ENCODE peak calls at places on chromosomes 12 and 14, in seven cellular contexts. P, I, V, K, D, L and Y are unnamed samples.

GRCh38 chr14:22505751-22506710 is 83.0 kb downstream of the DAD1 start:
- DNase-seq in K (no peak), L (no peak), V (no peak), I (no peak), P (no peak), D (no peak), Y (no peak)

GRCh38 chr12:49956663-49957569 is 4.8 kb upstream of the AQP5 start:
- DNase-seq in V (no peak), D (no peak), P (no peak), L (no peak), K (no peak), I (no peak), Y (no peak)

GRCh38 chr12:25959069-25959961 is 833 bp downstream of the RASSF8 start:
- DNase-seq in P (no peak), D (peak), I (peak), V (no peak), K (peak), L (peak), Y (no peak)

GRCh38 chr12:72485017-72485701 is 213.0 kb downstream of the TRHDE start:
- DNase-seq in P (no peak), L (no peak), D (no peak), K (no peak), V (no peak), I (no peak), Y (no peak)

GRCh38 chr12:117202556-117202955 is 12.3 kb upstream of the FBXO21 start:
- DNase-seq in K (no peak), V (no peak), L (no peak), D (no peak), I (no peak), P (no peak), Y (no peak)

GRCh38 chr14:68958553-68958952 is 20.5 kb downstream of the ACTN1 start:
- DNase-seq in D (peak), I (no peak), K (no peak), L (no peak), V (no peak), P (no peak), Y (no peak)

GRCh38 chr12:112463478-112463877 is 44.7 kb downstream of the PTPN11 start:
- DNase-seq in P (no peak), I (no peak), V (peak), K (no peak), L (no peak), D (no peak), Y (no peak)

GRCh38 chr12:46430340-46430948 is 57.9 kb upstream of the SLC38A2 start:
- DNase-seq in D (peak), K (no peak), P (peak), L (no peak), I (no peak), V (no peak), Y (no peak)

GRCh38 chr12:74381968-74382367 is 155.7 kb upstream of the ATXN7L3B start:
- DNase-seq in K (no peak), V (no peak), I (no peak), D (no peak), P (no peak), L (no peak), Y (peak)

GRCh38 chr14:24314377-24315193 is 3.3 kb downstream of the LTB4R start:
- DNase-seq in I (no peak), V (peak), L (no peak), D (no peak), K (no peak), P (no peak), Y (no peak)

GRCh38 chr14:51855234-51855633 is 5.2 kb upstream of the GNG2 start:
- DNase-seq in L (no peak), I (no peak), K (no peak), V (no peak), P (no peak), D (no peak), Y (no peak)

GRCh38 chr12:69284131-69284530 is 44.8 kb downstream of the CPSF6 start:
- DNase-seq in I (peak), V (peak), P (no peak), K (peak), D (peak), L (peak), Y (no peak)

GRCh38 chr14:91373591-91374245 is 43.9 kb downstream of the CCDC88C start:
- DNase-seq in V (no peak), K (peak), P (no peak), D (peak), L (peak), I (no peak), Y (no peak)

GRCh38 chr12:106058256-106059182 is 80.2 kb downstream of the NUAK1 start:
- DNase-seq in D (no peak), V (no peak), P (no peak), I (no peak), K (no peak), L (no peak), Y (no peak)

GRCh38 chr14:104322531-104323466 is 184.4 kb downstream of the KIF26A start:
- DNase-seq in P (no peak), L (no peak), V (no peak), I (peak), K (no peak), D (no peak), Y (no peak)

GRCh38 chr14:38336298-38336697 is 80.4 kb upstream of the CLEC14A start:
- DNase-seq in I (no peak), D (peak), V (no peak), L (no peak), K (no peak), P (no peak), Y (no peak)

GRCh38 chr12:70248916-70249315 is 5.7 kb downstream of the CNOT2 start:
- DNase-seq in L (no peak), D (no peak), V (no peak), P (no peak), I (no peak), K (no peak), Y (no peak)

GRCh38 chr12:64077922-64078321 is 144.2 kb downstream of the KICS2 start:
- DNase-seq in L (no peak), I (no peak), D (peak), K (no peak), P (no peak), V (no peak), Y (no peak)

GRCh38 chr12:107448198-107448597 is 237.4 kb upstream of the PWP1 start:
- DNase-seq in L (no peak), K (peak), V (no peak), I (no peak), P (no peak), D (no peak), Y (no peak)

GRCh38 chr14:104805326-104805678 is 4.4 kb downstream of the ZBTB42 start:
- DNase-seq in K (peak), I (peak), P (no peak), L (no peak), D (no peak), V (no peak), Y (no peak)

GRCh38 chr14:31025335-31026075 is at the start of gene AP4S1:
- DNase-seq in I (peak), P (no peak), V (peak), D (peak), K (peak), L (peak), Y (no peak)

GRCh38 chr12:54411398-54412241 is 7.4 kb downstream of the ITGA5 start:
- DNase-seq in V (peak), P (peak), K (no peak), L (no peak), I (peak), D (peak), Y (no peak)

GRCh38 chr14:76936483-76936882 is 92.0 kb downstream of the IRF2BPL start:
- DNase-seq in K (no peak), L (no peak), I (no peak), D (no peak), V (no peak), P (no peak), Y (no peak)

GRCh38 chr14:50773632-50774541 is 57.1 kb downstream of the NIN start:
- DNase-seq in D (peak), L (no peak), I (peak), V (peak), K (peak), P (peak), Y (no peak)

GRCh38 chr12:100953677-100954076 is 159.1 kb downstream of the ANO4 start:
- DNase-seq in I (no peak), L (no peak), P (no peak), D (no peak), V (no peak), K (no peak), Y (no peak)

GRCh38 chr12:113684053-113684907 is 212.6 kb upstream of the LHX5 start:
- DNase-seq in L (no peak), D (no peak), P (no peak), K (peak), V (no peak), I (no peak), Y (no peak)

GRCh38 chr14:31408421-31408820 is 11.9 kb downstream of the HEATR5A start:
- DNase-seq in I (no peak), V (no peak), P (no peak), L (no peak), K (no peak), D (no peak), Y (no peak)

GRCh38 chr14:88599761-88600439 is 37.1 kb downstream of the ZC3H14 start:
- DNase-seq in V (no peak), I (no peak), L (peak), K (no peak), D (no peak), P (no peak), Y (no peak)

GRCh38 chr12:48937170-48937569 is 11.9 kb upstream of the FKBP11 start:
- DNase-seq in V (no peak), K (no peak), D (no peak), I (no peak), L (no peak), P (no peak), Y (no peak)

GRCh38 chr14:69355955-69356321 is 42.2 kb downstream of the ERH start:
- DNase-seq in I (no peak), D (no peak), L (no peak), V (no peak), P (no peak), K (no peak), Y (no peak)

GRCh38 chr12:25792031-25792430 is 166.5 kb upstream of the RASSF8 start:
- DNase-seq in P (no peak), L (no peak), K (no peak), D (peak), I (no peak), V (no peak), Y (no peak)

GRCh38 chr12:58919271-58920101 is 818 bp downstream of the LRIG3 start:
- DNase-seq in K (no peak), L (peak), I (no peak), D (peak), P (peak), V (no peak), Y (no peak)

GRCh38 chr12:100573168-100573498 is 351 bp upstream of the GAS2L3 start:
- DNase-seq in D (no peak), P (no peak), V (no peak), L (no peak), I (no peak), K (no peak), Y (no peak)

GRCh38 chr12:48696626-48697025 is 14.6 kb upstream of the KANSL2 start:
- DNase-seq in K (no peak), D (no peak), V (peak), P (no peak), L (no peak), I (no peak), Y (no peak)

GRCh38 chr12:80356092-80356491 is 87.9 kb upstream of the PTPRQ start:
- DNase-seq in I (no peak), P (no peak), L (no peak), K (no peak), D (peak), V (no peak), Y (no peak)

GRCh38 chr12:9651265-9651729 is 18.2 kb upstream of the CLEC2D start:
- DNase-seq in P (no peak), I (no peak), K (no peak), V (peak), L (no peak), D (no peak), Y (no peak)

GRCh38 chr12:89892426-89892825 is 183.8 kb upstream of the ATP2B1 start:
- DNase-seq in V (no peak), L (no peak), D (no peak), P (no peak), I (no peak), K (no peak), Y (no peak)

DNA sequence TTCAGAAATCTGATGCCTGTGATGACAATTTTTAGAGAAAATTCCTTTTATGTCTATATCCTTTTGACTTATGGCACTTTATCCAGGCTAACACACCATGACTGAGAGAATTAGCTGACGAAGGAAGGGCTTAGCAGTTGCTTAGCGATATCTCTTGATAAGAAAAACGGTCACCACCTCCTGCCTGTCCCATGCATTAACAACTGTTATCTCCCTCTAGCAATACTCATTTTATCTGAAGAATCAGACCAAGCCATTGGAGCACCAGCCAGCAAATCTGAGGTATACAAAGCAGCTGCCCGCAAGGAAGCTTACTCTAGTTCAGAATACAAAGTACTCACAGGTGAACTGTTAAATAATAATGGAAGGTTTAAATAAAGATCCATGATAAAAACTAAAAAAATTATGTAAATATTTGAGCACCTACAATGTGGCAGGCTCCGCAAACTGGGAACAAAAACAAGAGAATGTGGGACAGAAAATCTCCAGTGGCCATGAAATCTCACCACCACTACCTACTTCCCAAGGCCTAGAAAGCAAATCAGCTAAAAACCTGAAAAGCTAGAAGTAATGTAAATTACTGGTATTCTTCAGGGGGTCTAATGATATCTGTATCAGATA is 24.3 kb downstream of the PPM1H start:
- DNase-seq in K (no peak), P (no peak), D (peak), I (peak), V (no peak), L (no peak), Y (no peak)
- TF ChIP-seq POLR2AphosphoS5 in K (no peak), P (no peak), D (no peak), I (peak), V (no peak), L (no peak), Y (no peak)

DNA sequence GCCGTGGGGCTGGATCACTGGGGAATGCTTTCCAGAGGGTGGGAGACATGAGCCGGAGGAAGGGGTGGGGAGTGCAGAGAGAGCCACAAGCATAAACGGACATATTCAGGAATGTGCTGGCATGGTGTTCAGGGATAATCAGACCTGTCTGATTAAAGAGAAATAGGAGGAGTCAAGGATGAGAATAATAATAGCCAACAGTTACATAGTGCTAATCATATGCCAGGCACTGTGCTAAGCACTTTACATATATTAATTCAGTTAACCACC is 43.7 kb downstream of the LTBP2 start:
- DNase-seq in I (no peak), L (no peak), V (no peak), D (no peak), P (no peak), K (no peak), Y (no peak)
- TF ChIP-seq POLR2AphosphoS5 in I (no peak), L (no peak), V (no peak), D (no peak), P (no peak), K (no peak), Y (no peak)

GRCh38 chr14:61270714-61271113 is 10.4 kb downstream of the TMEM30B start:
- DNase-seq in D (no peak), L (no peak), I (no peak), P (no peak), K (no peak), V (no peak), Y (no peak)

GRCh38 chr14:61268797-61269196 is 12.3 kb downstream of the TMEM30B start:
- DNase-seq in D (no peak), P (no peak), K (no peak), V (no peak), L (no peak), I (no peak), Y (no peak)

GRCh38 chr14:61271552-61271951 is 9.6 kb downstream of the TMEM30B start:
- DNase-seq in P (no peak), K (no peak), V (no peak), D (no peak), I (no peak), L (no peak), Y (no peak)

GRCh38 chr14:61267336-61267735 is 13.8 kb downstream of the TMEM30B start:
- DNase-seq in K (no peak), L (no peak), P (no peak), V (no peak), I (no peak), D (no peak), Y (no peak)

DNA sequence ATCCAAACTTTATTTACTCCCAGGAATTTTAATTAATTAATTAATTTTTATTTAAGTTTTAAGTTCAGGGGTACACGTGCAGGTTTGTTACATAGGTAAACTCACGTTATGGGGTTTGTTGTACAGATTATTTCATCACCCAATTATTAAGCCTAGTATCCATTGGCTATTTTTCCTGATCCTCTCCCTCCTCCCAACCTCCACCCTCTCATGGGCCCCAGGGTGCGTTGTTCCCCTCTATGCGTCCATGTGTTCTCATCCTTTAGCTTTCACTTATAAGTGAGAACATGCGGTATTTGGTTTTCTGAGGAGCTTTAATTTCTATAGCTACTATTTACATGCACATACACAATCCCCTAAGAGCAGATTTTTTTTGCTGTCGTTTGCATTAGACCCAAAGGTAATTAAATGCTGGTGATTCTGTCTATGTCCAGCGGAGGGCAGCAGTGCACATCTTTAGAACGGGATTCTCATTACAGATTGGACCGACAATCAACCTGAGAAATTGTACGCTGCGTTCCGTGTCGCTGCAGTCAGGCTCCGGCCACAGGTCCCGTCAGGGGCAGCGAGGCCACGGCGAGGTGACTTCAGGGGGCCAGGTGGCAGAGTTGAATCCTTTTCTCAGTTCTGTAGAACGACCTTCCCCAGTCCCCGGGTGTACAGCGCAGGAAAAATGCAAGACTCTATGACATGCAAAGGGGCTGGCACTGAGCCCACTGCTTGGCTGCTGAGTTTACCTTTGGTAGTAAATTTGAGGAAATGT is 11.6 kb downstream of the TMEM30B start:
- DNase-seq in P (peak), L (peak), K (peak), V (peak), I (peak), D (peak), Y (peak)
- TF ChIP-seq POLR2AphosphoS5 in P (no peak), L (no peak), K (no peak), V (no peak), I (no peak), D (no peak), Y (no peak)

DNA sequence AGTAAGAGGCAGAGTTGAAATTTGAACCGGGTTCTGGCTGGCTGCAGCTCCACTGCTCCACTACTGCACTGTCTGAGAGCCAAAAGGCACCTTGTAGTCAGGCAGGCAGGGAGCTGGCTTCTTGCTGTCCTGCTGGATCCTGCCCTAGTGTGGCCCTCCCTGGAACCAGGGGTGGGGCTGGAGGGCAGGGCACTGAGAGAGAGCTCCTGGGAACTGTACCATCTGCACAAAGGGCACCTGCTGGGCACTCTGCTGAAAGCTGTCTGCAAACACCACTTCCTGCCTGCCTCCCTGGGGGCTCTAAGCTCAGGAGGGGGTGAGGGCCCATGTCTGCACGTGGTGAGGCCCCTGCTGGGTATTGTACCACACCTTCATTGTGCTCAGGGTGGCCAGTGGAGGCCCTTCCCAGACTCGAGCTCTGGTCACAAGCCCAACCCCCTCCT is 19.0 kb upstream of the TCL1B start:
- DNase-seq in K (no peak), I (no peak), L (no peak), P (no peak), V (no peak), D (no peak), Y (no peak)
- TF ChIP-seq POLR2AphosphoS5 in K (no peak), I (no peak), L (no peak), P (no peak), V (no peak), D (no peak), Y (no peak)

DNA sequence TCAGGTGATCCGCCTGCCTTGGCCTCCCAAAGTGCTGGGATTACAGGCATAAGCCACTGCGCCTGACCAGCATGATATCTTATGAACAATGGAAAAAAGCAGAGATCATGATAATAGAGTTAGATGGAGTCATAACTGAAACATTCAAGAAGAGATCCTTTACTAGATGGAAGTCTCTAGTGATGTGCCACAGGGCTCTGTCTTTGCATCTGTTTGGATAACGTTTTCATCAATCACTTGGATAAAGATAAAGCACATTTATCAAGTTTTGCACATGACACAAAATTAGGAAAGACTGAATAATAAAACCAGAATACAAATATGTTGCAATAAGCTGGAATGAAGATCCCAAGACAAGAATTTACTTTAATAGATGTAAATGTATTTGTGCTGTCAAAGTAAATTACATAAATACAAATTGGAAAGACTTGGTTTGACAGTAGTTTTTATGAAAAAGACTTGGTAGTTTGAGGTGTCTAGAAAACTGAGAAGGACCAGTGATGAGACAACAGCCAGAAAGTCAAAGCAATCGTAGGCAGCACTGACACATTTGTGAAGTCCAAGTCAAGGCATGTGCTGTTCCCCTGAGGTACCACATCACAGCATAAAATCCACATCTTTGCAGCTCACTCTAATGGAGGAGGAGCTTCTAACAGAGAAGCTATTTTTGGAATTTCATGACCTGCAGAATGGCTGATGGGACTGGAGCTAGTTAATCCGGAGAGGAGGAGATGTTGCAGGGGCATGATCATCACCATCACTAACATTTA is 28.5 kb downstream of the GPRC5A start:
- DNase-seq in V (no peak), L (no peak), K (no peak), D (no peak), P (no peak), I (no peak), Y (no peak)
- TF ChIP-seq POLR2AphosphoS5 in V (no peak), L (no peak), K (no peak), D (no peak), P (peak), I (no peak), Y (no peak)